ENCODE peak calls at places on chromosomes 13 and 19, in four cellular contexts. F is IMR-90, L is PC-3, N is fibroblast of lung. S is an unnamed sample.

GRCh38 chr19:39996218-39996810 is 546 bp upstream of the ZNF546 start:
- DNase-seq in L (peak; percentile 49), F (peak; percentile 70), N (peak; percentile 64), S (peak; percentile 66)

GRCh38 chr19:10612515-10613119 is 12.7 kb upstream of the SLC44A2 start:
- DNase-seq in N (peak; percentile 19), L (no peak), F (no peak), S (no peak)

GRCh38 chr13:29935309-29935981 is 85.0 kb upstream of the UBL3 start:
- DNase-seq in L (no peak), N (no peak), F (no peak), S (no peak)

GRCh38 chr13:29594310-29594709 is 1.2 kb downstream of the SLC7A1 start:
- DNase-seq in N (peak; percentile 78), L (peak; percentile 68), F (peak; percentile 91), S (peak; percentile 73)

GRCh38 chr13:31048521-31048920 is 113.2 kb downstream of the HSPH1 start:
- DNase-seq in N (no peak), F (no peak), L (no peak), S (no peak)

GRCh38 chr13:67147257-67148218 is 82.6 kb downstream of the PCDH9 start:
- DNase-seq in F (peak; percentile 72), L (peak; percentile 14), N (peak; percentile 63), S (no peak)

GRCh38 chr13:76168661-76169060 is 532.5 kb downstream of the LMO7 start:
- DNase-seq in F (peak; percentile 10), N (no peak), L (peak; percentile 2), S (no peak)

GRCh38 chr19:36013280-36014028 is 559 bp downstream of the ALKBH6 start:
- DNase-seq in F (no peak), L (no peak), N (no peak), S (no peak)

GRCh38 chr13:94707400-94708021 is 4.8 kb downstream of the SOX21 start:
- DNase-seq in N (no peak), F (no peak), L (no peak), S (no peak)

GRCh38 chr19:12784871-12785430 is 6.3 kb upstream of the JUNB start:
- DNase-seq in F (peak; percentile 26), N (no peak), L (no peak), S (no peak)

GRCh38 chr19:35767288-35768081 is 7.9 kb upstream of the ARHGAP33 start:
- DNase-seq in F (no peak), N (no peak), L (no peak), S (no peak)

GRCh38 chr19:40920300-40921004 is 38.4 kb upstream of the CYP2A7 start:
- DNase-seq in N (no peak), L (no peak), F (no peak), S (no peak)

GRCh38 chr13:42821437-42821836 is 40.1 kb downstream of the FAM216B start:
- DNase-seq in L (peak; percentile 64), N (peak; percentile 91), F (peak; percentile 93), S (no peak)

GRCh38 chr13:79936368-79937136 is 404.4 kb downstream of the SPRY2 start:
- DNase-seq in N (peak; percentile 98), L (peak; percentile 95), F (peak; percentile 100), S (peak; percentile 98)

GRCh38 chr19:46067691-46068090 is 26.9 kb upstream of the IGFL4 start:
- DNase-seq in N (no peak), L (peak; percentile 14), F (no peak), S (peak; percentile 68)

GRCh38 chr13:37037231-37037630 is 22.3 kb downstream of the SUPT20H start:
- DNase-seq in L (no peak), N (no peak), F (no peak), S (no peak)

GRCh38 chr19:53538378-53539109 is 599 bp downstream of the ZNF331 start:
- DNase-seq in N (no peak), F (no peak), L (peak; percentile 8), S (no peak)

GRCh38 chr13:97043302-97043701 is 49.0 kb upstream of the OXGR1 start:
- DNase-seq in N (peak; percentile 87), L (no peak), F (no peak), S (peak; percentile 11)

GRCh38 chr13:97125051-97125809 is 96.9 kb upstream of the MBNL2 start:
- DNase-seq in L (peak; percentile 80), N (peak; percentile 87), F (peak; percentile 74), S (peak; percentile 90)

GRCh38 chr13:31053098-31053497 is 108.6 kb downstream of the HSPH1 start:
- DNase-seq in L (peak; percentile 71), N (no peak), F (peak; percentile 37), S (peak; percentile 37)

GRCh38 chr13:35791191-35791902 is 314.9 kb upstream of the MAB21L1 start:
- DNase-seq in F (peak; percentile 48), L (peak; percentile 60), N (peak; percentile 54), S (no peak)

GRCh38 chr19:43078311-43078710 is 4.2 kb downstream of the PSG2 start:
- DNase-seq in N (no peak), F (peak; percentile 81), L (peak; percentile 56), S (peak; percentile 84)

GRCh38 chr19:53813996-53814395 is 10.1 kb downstream of the NLRP12 start:
- DNase-seq in L (peak; percentile 47), N (no peak), F (peak; percentile 42), S (peak; percentile 40)

GRCh38 chr13:100275746-100276145 is 186.9 kb downstream of the PCCA start:
- DNase-seq in L (peak; percentile 68), F (no peak), N (no peak), S (peak; percentile 79)

GRCh38 chr13:33728271-33729037 is 89.5 kb upstream of the RFC3 start:
- DNase-seq in F (no peak), N (peak; percentile 8), L (peak; percentile 63), S (peak; percentile 25)

GRCh38 chr19:7894612-7895309 is 6.5 kb downstream of the LRRC8E start:
- DNase-seq in N (no peak), F (no peak), L (peak; percentile 68), S (no peak)

GRCh38 chr19:55699221-55699620 is 24.2 kb downstream of the EPN1 start:
- DNase-seq in N (no peak), L (no peak), F (no peak), S (no peak)

GRCh38 chr19:1616396-1616795 is 11.1 kb upstream of the UQCR11 start:
- DNase-seq in N (peak; percentile 60), L (no peak), F (no peak), S (no peak)

GRCh38 chr13:44934724-44935123 is 54.5 kb downstream of the NUFIP1 start:
- DNase-seq in N (peak; percentile 49), F (peak; percentile 67), L (peak; percentile 62), S (peak; percentile 73)

GRCh38 chr19:10706990-10707389 is 5.8 kb downstream of the QTRT1 start:
- DNase-seq in L (no peak), F (peak; percentile 55), N (no peak), S (no peak)

GRCh38 chr13:42110410-42111155 is 62.1 kb downstream of the DGKH start:
- DNase-seq in F (peak; percentile 82), L (peak; percentile 83), N (peak; percentile 87), S (peak; percentile 73)

GRCh38 chr13:88176231-88176630 is 505.1 kb downstream of the SLITRK5 start:
- DNase-seq in N (no peak), L (no peak), F (no peak), S (no peak)
- H2AFZ ChIP-seq in N (no peak overlapping the region), L (no peak overlapping the region), F (no peak overlapping the region), S (no peak overlapping the region)

DNA sequence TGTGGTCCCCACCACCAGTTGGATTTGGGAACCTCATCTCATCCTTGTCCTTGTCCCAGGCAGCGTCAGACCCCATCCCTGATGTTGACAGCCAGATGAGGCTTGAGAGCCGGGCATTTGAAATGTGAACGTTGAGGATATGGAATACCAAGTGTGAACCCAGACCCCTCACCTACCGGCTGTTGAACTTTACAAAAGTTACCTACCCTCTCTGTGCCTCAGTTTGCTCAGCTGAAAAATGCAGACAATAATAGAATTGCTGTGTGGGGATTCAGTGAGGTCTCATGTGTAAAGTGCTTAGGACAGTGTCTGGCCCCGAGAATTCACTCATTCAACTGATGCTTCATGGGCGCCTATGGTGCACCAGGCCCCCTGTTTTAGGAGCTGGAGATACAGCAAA is 693 bp upstream of the SIGLEC14 start:
- DNase-seq in N (no peak), L (no peak), F (no peak), S (no peak)
- H2AFZ ChIP-seq in N (no peak overlapping the region), L (no peak overlapping the region), F (no peak overlapping the region), S (no peak overlapping the region)

GRCh38 chr13:77377016-77377415 is 50.1 kb upstream of the MYCBP2 start:
- DNase-seq in L (peak; percentile 12), F (no peak), N (no peak), S (no peak)

GRCh38 chr13:77373541-77373940 is 46.6 kb upstream of the MYCBP2 start:
- DNase-seq in F (no peak), L (no peak), N (no peak), S (no peak)

GRCh38 chr13:77375554-77375953 is 48.7 kb upstream of the MYCBP2 start:
- DNase-seq in N (no peak), F (no peak), L (no peak), S (no peak)

GRCh38 chr13:77374339-77374738 is 47.4 kb upstream of the MYCBP2 start:
- DNase-seq in L (no peak), N (no peak), F (no peak), S (no peak)

DNA sequence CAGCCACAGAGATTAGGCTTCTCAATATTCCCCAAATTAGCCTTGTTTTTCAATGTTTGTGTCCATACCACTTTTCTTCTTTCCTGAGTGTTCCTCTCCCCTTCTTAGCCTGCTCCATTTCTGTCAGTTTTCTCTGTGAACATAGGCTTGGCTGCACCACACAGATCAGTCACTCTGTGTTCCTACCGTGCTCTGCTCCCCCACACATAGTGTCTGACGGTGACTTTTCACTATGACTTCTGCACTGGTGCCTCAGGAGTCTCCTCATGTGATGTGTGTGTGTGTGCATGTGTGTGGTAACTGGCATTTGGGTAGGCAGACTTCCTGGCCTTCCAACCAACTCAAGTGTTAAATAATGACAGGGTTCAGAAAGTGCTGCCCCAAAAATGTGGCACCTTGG is 47.9 kb upstream of the MYCBP2 start:
- DNase-seq in L (no peak), F (no peak), N (no peak), S (no peak)
- H2AFZ ChIP-seq in L (no peak overlapping the region), F (no peak overlapping the region), N (no peak overlapping the region), S (no peak overlapping the region)

GRCh38 chr13:106533101-106533939 is 2.1 kb downstream of the EFNB2 start:
- DNase-seq in N (peak; percentile 88), F (peak; percentile 78), L (peak; percentile 78), S (peak; percentile 76)
- H2AFZ ChIP-seq in N (peak overlapping the region; percentile 33), F (peak overlapping the region; percentile 92), L (no peak overlapping the region), S (peak overlapping the region; percentile 53)

GRCh38 chr19:6711605-6712004 is 8.8 kb downstream of the C3 start:
- DNase-seq in F (no peak), L (no peak), N (no peak), S (no peak)

GRCh38 chr19:6712231-6712630 is 8.2 kb downstream of the C3 start:
- DNase-seq in N (no peak), L (no peak), F (no peak), S (no peak)

GRCh38 chr19:6711078-6711361 is 9.4 kb downstream of the C3 start:
- DNase-seq in F (no peak), N (no peak), L (no peak), S (no peak)

GRCh38 chr19:6709549-6709948 is 10.9 kb downstream of the C3 start:
- DNase-seq in L (no peak), N (no peak), F (no peak), S (no peak)

GRCh38 chr19:6710273-6711077 is 10.0 kb downstream of the C3 start:
- DNase-seq in N (no peak), F (no peak), L (peak; percentile 40), S (no peak)
- H2AFZ ChIP-seq in N (no peak overlapping the region), F (no peak overlapping the region), L (no peak overlapping the region), S (peak overlapping the region; percentile 47)

S was measured in mammary epithelial cell.